ENCODE peak calls at places on chromosomes 3 and 15, in ten cellular contexts. F is HFF-Myc; M is stromal cell of bone marrow; V is CD8-positive, alpha-beta T cell; K is AG09309; W is HFFc6; G is MM.1S; A is NCI-H2171; Q is stimulated activated CD8-positive, alpha-beta memory T cell treated with anti-CD3 and anti-CD28 coated beads, Interleukin-4, amount 100 ng/mL, for 1 hour; H is activated T-cell treated with anti-CD3 and anti-CD28 coated beads, Interleukin-2, amount 50 U/mL, for 4 hours. T is an unnamed sample.

GRCh38 chr3:46289551-46289950 is 47.3 kb downstream of the CCR3 start:
- DNase-seq in H (no peak), G (peak), W (no peak), F (no peak), Q (no peak), A (no peak), V (no peak), M (no peak), K (no peak), T (no peak)

GRCh38 chr3:40211579-40211978 is 97.9 kb upstream of the EIF1B start:
- DNase-seq in H (no peak), M (peak), F (no peak), V (no peak), A (no peak), W (no peak), Q (no peak), G (no peak), K (no peak), T (no peak)

GRCh38 chr3:140857993-140858392 is 83.6 kb upstream of the SLC25A36 start:
- DNase-seq in W (no peak), H (no peak), K (no peak), Q (no peak), G (no peak), V (no peak), A (no peak), F (no peak), M (no peak), T (no peak)

GRCh38 chr3:47379488-47379899 is 1.3 kb upstream of the PTPN23 start:
- DNase-seq in G (no peak), F (no peak), H (no peak), A (no peak), V (no peak), W (no peak), K (no peak), Q (no peak), M (no peak), T (no peak)

GRCh38 chr3:7562892-7563291 is 702.0 kb downstream of the GRM7 start:
- DNase-seq in W (no peak), G (no peak), Q (no peak), K (no peak), H (no peak), A (no peak), M (no peak), V (no peak), F (no peak), T (no peak)

GRCh38 chr3:120425877-120426276 is 24.9 kb downstream of the FSTL1 start:
- DNase-seq in G (no peak), M (peak), W (peak), V (no peak), Q (no peak), H (no peak), K (peak), A (no peak), F (peak), T (no peak)

GRCh38 chr15:68316061-68316804 is 38.7 kb downstream of the FEM1B start:
- DNase-seq in V (no peak), Q (no peak), G (no peak), W (no peak), A (no peak), H (no peak), F (no peak), M (no peak), K (no peak), T (no peak)

GRCh38 chr3:72390841-72391240 is 457.4 kb downstream of the SHQ1 start:
- DNase-seq in Q (no peak), H (no peak), V (no peak), F (no peak), K (no peak), A (no peak), G (no peak), W (no peak), M (no peak), T (no peak)

GRCh38 chr15:80055933-80056332 is 3.5 kb upstream of the ZFAND6 start:
- DNase-seq in G (no peak), F (no peak), Q (no peak), W (no peak), H (no peak), M (no peak), K (no peak), A (no peak), V (no peak), T (no peak)

GRCh38 chr3:59839283-59839682 is 789.5 kb upstream of the CFAP20DC start:
- DNase-seq in A (no peak), F (no peak), W (peak), G (no peak), Q (no peak), M (no peak), V (no peak), H (no peak), K (peak), T (no peak)

GRCh38 chr15:79680721-79681120 is 216.1 kb downstream of the MTHFS start:
- DNase-seq in V (no peak), K (peak), F (peak), G (no peak), Q (no peak), H (no peak), M (peak), A (no peak), W (peak), T (no peak)

GRCh38 chr3:131009698-131010097 is 16.9 kb downstream of the ASTE1 start:
- DNase-seq in H (no peak), W (no peak), A (no peak), Q (no peak), G (no peak), F (no peak), K (no peak), V (no peak), M (no peak), T (no peak)

GRCh38 chr15:30953731-30954378 is 37.6 kb downstream of the MTMR10 start:
- DNase-seq in M (peak), Q (no peak), G (no peak), F (peak), K (peak), A (no peak), V (no peak), W (peak), H (no peak), T (no peak)

GRCh38 chr3:69204315-69204957 is 82.0 kb upstream of the LMOD3 start:
- DNase-seq in M (no peak), H (no peak), W (no peak), F (no peak), G (no peak), Q (no peak), A (no peak), K (no peak), V (no peak), T (peak)

GRCh38 chr3:188624384-188624783 is 470.4 kb downstream of the LPP start:
- DNase-seq in V (no peak), M (no peak), G (no peak), Q (no peak), A (no peak), W (peak), F (no peak), H (no peak), K (no peak), T (no peak)

GRCh38 chr15:59245583-59245982 is 38.9 kb downstream of the LDHAL6B start:
- DNase-seq in M (no peak), G (no peak), Q (no peak), K (no peak), W (peak), A (no peak), F (no peak), H (no peak), V (no peak), T (no peak)

GRCh38 chr3:149270180-149270579 is 48.6 kb upstream of the CP start:
- DNase-seq in M (no peak), A (no peak), V (no peak), K (no peak), H (no peak), W (no peak), F (no peak), Q (no peak), G (no peak), T (no peak)

GRCh38 chr15:41789237-41789636 is 15.0 kb downstream of the MAPKBP1 start:
- DNase-seq in K (no peak), F (no peak), Q (no peak), G (no peak), V (no peak), M (no peak), A (no peak), W (no peak), H (no peak), T (no peak)

GRCh38 chr3:31369637-31370036 is 163.1 kb upstream of the STT3B start:
- DNase-seq in G (no peak), Q (no peak), W (peak), F (peak), H (no peak), A (no peak), M (no peak), K (no peak), V (no peak), T (no peak)

GRCh38 chr3:189824629-189825312 is 193.6 kb downstream of the TP63 start:
- DNase-seq in G (no peak), H (no peak), V (no peak), Q (no peak), K (peak), A (peak), F (peak), W (peak), M (peak), T (no peak)

GRCh38 chr3:55178336-55178735 is 250.5 kb upstream of the LRTM1 start:
- DNase-seq in H (no peak), V (no peak), G (no peak), F (no peak), K (no peak), W (no peak), M (no peak), Q (no peak), A (no peak), T (no peak)

GRCh38 chr15:94282269-94283250 is 51.2 kb downstream of the MCTP2 start:
- DNase-seq in M (peak), V (no peak), G (no peak), K (no peak), Q (no peak), F (no peak), H (no peak), A (no peak), W (no peak), T (no peak)

GRCh38 chr15:57505949-57506391 is 85.7 kb upstream of the MYZAP start:
- DNase-seq in W (no peak), M (no peak), K (no peak), F (no peak), G (no peak), Q (no peak), A (no peak), H (no peak), V (no peak), T (no peak)

GRCh38 chr3:117892431-117892841 is 1142.2 kb downstream of the IGSF11 start:
- DNase-seq in H (no peak), W (no peak), V (no peak), G (no peak), F (no peak), Q (no peak), K (no peak), A (no peak), M (peak), T (no peak)

GRCh38 chr3:187836848-187837770 is 91.8 kb upstream of the BCL6 start:
- DNase-seq in M (no peak), H (no peak), V (no peak), K (peak), W (peak), Q (no peak), G (no peak), F (no peak), A (no peak), T (no peak)

GRCh38 chr15:63401714-63402497 is 20.3 kb upstream of the CA12 start:
- DNase-seq in F (no peak), M (no peak), Q (no peak), A (no peak), H (no peak), W (no peak), K (no peak), V (no peak), G (no peak), T (no peak)

GRCh38 chr15:31399544-31400171 is 73.0 kb downstream of the KLF13 start:
- DNase-seq in Q (no peak), G (no peak), V (peak), K (no peak), F (no peak), W (no peak), H (no peak), M (no peak), A (no peak), T (no peak)

GRCh38 chr3:28150465-28151206 is 90.8 kb upstream of the CMC1 start:
- DNase-seq in Q (no peak), H (no peak), A (no peak), K (no peak), M (peak), F (no peak), V (no peak), W (no peak), G (no peak), T (no peak)

GRCh38 chr15:98649996-98650870 is 1.9 kb downstream of the IGF1R start:
- DNase-seq in V (peak), G (no peak), M (no peak), F (no peak), Q (no peak), A (peak), W (peak), H (peak), K (no peak), T (peak)

GRCh38 chr3:179526989-179527391 is 35.7 kb upstream of the ACTL6A start:
- DNase-seq in V (no peak), A (peak), M (peak), K (no peak), G (no peak), Q (no peak), H (no peak), W (peak), F (peak), T (no peak)

GRCh38 chr3:79052054-79052681 is 715.6 kb downstream of the ROBO1 start:
- DNase-seq in Q (no peak), A (no peak), K (no peak), G (no peak), F (no peak), V (no peak), M (no peak), H (no peak), W (no peak), T (no peak)

T was measured in stimulated activated naive CD4-positive, alpha-beta T cell treated with Interleukin-2 at 50 U/mL for 16 hours.